ENCODE peak calls at places on chromosomes 1 and 21, in ten cellular contexts. F is NCI-H1105 treated with DMSO at 0.1 percent for 48 hours; O is GM04504; P is stimulated activated CD8-positive, alpha-beta memory T cell treated with anti-CD3 and anti-CD28 coated beads, Interleukin-12 subunit alpha, Interleukin-12 subunit beta, amount 100 ng/mL, for 1 hour; W is NAMALWA; N is astrocyte of the spinal cord; J is germinal center; Y is T-helper 2 cell; K is nephron progenitor cell; H is NCI-H1417. S is an unnamed sample.

GRCh38 chr1:245683377-245683716 is 528.6 kb downstream of the KIF26B start:
- DNase-seq in F (no peak), O (no peak), P (no peak), W (no peak), N (no peak), J (no peak), Y (no peak), K (no peak), H (no peak), S (no peak)

GRCh38 chr1:44485933-44486475 is 80.9 kb downstream of the RNF220 start:
- DNase-seq in F (no peak), O (no peak), P (no peak), W (no peak), N (no peak), J (no peak), Y (no peak), K (no peak), H (peak; percentile 76), S (no peak)

GRCh38 chr1:2921970-2922686 is 99.1 kb upstream of the ACTRT2 start:
- DNase-seq in F (no peak), O (no peak), P (peak; percentile 4), W (peak; percentile 45), N (no peak), J (peak; percentile 52), Y (no peak), K (no peak), H (peak; percentile 4), S (no peak)

GRCh38 chr1:209053587-209053986 is 529.9 kb upstream of the CAMK1G start:
- DNase-seq in F (no peak), O (no peak), P (no peak), W (no peak), N (no peak), J (no peak), Y (no peak), K (no peak), H (no peak), S (no peak)

GRCh38 chr1:204991342-204991844 is 51.6 kb upstream of the CNTN2 start:
- DNase-seq in F (no peak), O (no peak), P (no peak), W (peak; percentile 20), N (no peak), J (peak; percentile 34), Y (no peak), K (no peak), H (peak; percentile 93), S (no peak)

GRCh38 chr1:198047913-198048312 is 108.9 kb upstream of the NEK7 start:
- DNase-seq in F (no peak), O (no peak), P (no peak), W (no peak), N (no peak), J (no peak), Y (no peak), K (no peak), H (no peak), S (no peak)

GRCh38 chr1:33516891-33517550 is 44.6 kb downstream of the ZSCAN20 start:
- DNase-seq in F (no peak), O (no peak), P (no peak), W (no peak), N (no peak), J (no peak), Y (no peak), K (no peak), H (no peak), S (no peak)

GRCh38 chr1:78884685-78885452 is 121.7 kb downstream of the ADGRL4 start:
- DNase-seq in F (no peak), O (peak; percentile 7), P (no peak), W (no peak), N (peak; percentile 25), J (no peak), Y (no peak), K (peak; percentile 4), H (no peak), S (no peak)

GRCh38 chr1:173341307-173341706 is 134.2 kb upstream of the TNFSF4 start:
- DNase-seq in F (no peak), O (peak; percentile 69), P (no peak), W (no peak), N (peak; percentile 90), J (no peak), Y (no peak), K (no peak), H (no peak), S (no peak)

GRCh38 chr1:84959294-84959693 is 37.6 kb downstream of the MCOLN2 start:
- DNase-seq in F (no peak), O (no peak), P (no peak), W (no peak), N (no peak), J (no peak), Y (no peak), K (no peak), H (no peak), S (no peak)

GRCh38 chr21:18155508-18156193 is 89.0 kb upstream of the CHODL start:
- DNase-seq in F (no peak), O (no peak), P (no peak), W (no peak), N (peak; percentile 55), J (no peak), Y (no peak), K (no peak), H (peak; percentile 13), S (no peak)

GRCh38 chr1:155466996-155467395 is 95.6 kb downstream of the ASH1L start:
- DNase-seq in F (no peak), O (no peak), P (no peak), W (no peak), N (peak; percentile 84), J (no peak), Y (no peak), K (no peak), H (no peak), S (no peak)

GRCh38 chr1:91091812-91092211 is 70.0 kb upstream of the ZNF644 start:
- DNase-seq in F (peak; percentile 22), O (no peak), P (no peak), W (no peak), N (no peak), J (no peak), Y (no peak), K (no peak), H (peak; percentile 39), S (no peak)

GRCh38 chr1:150366416-150367296 is 2.7 kb downstream of the RPRD2 start:
- DNase-seq in F (no peak), O (no peak), P (no peak), W (peak; percentile 69), N (peak; percentile 18), J (no peak), Y (no peak), K (no peak), H (no peak), S (no peak)

GRCh38 chr21:35528109-35529042 is 479.3 kb upstream of the RUNX1 start:
- DNase-seq in F (no peak), O (no peak), P (no peak), W (peak; percentile 20), N (no peak), J (peak; percentile 27), Y (no peak), K (peak; percentile 35), H (no peak), S (no peak)

GRCh38 chr1:38006008-38006828 is 904 bp upstream of the FHL3 start:
- DNase-seq in F (no peak), O (no peak), P (no peak), W (no peak), N (no peak), J (no peak), Y (no peak), K (peak; percentile 58), H (no peak), S (no peak)

GRCh38 chr1:51842255-51842654 is 36.3 kb downstream of the NRDC start:
- DNase-seq in F (peak; percentile 30), O (no peak), P (no peak), W (no peak), N (no peak), J (no peak), Y (no peak), K (no peak), H (peak; percentile 66), S (no peak)

GRCh38 chr1:206841609-206842323 is 23.7 kb upstream of the IL20 start:
- DNase-seq in F (no peak), O (no peak), P (no peak), W (no peak), N (no peak), J (no peak), Y (no peak), K (no peak), H (no peak), S (no peak)

GRCh38 chr1:1199961-1200875 is 6.2 kb downstream of the TNFRSF18 start:
- DNase-seq in F (no peak), O (no peak), P (no peak), W (no peak), N (no peak), J (no peak), Y (no peak), K (peak; percentile 10), H (no peak), S (no peak)

GRCh38 chr1:220818421-220819173 is 31.9 kb downstream of the MTARC1 start:
- DNase-seq in F (no peak), O (peak; percentile 93), P (no peak), W (no peak), N (peak; percentile 77), J (no peak), Y (no peak), K (no peak), H (no peak), S (no peak)

GRCh38 chr1:207240325-207241095 is 81.0 kb upstream of the CD55 start:
- DNase-seq in F (no peak), O (no peak), P (no peak), W (no peak), N (peak; percentile 6), J (no peak), Y (no peak), K (no peak), H (no peak), S (no peak)

GRCh38 chr1:212040629-212041028 is 5.1 kb downstream of the DTL start:
- DNase-seq in F (no peak), O (no peak), P (no peak), W (no peak), N (no peak), J (no peak), Y (no peak), K (no peak), H (no peak), S (no peak)

GRCh38 chr21:45642122-45642813 is 1.3 kb upstream of the PCBP3 start:
- DNase-seq in F (no peak), O (no peak), P (no peak), W (no peak), N (no peak), J (no peak), Y (no peak), K (peak; percentile 54), H (no peak), S (no peak)

GRCh38 chr1:54442185-54442584 is 36.0 kb upstream of the SSBP3 start:
- DNase-seq in F (no peak), O (no peak), P (no peak), W (no peak), N (no peak), J (no peak), Y (no peak), K (no peak), H (peak; percentile 17), S (no peak)

S was measured in T-helper 1 cell.